ENCODE peak calls at places on chromosomes 12 and 14, in four cellular contexts. One of them, this sample, is unnamed.

GRCh38 chr14:102205560-102205959 is 65.9 kb downstream of the WDR20 start:
- DNase-seq in cardiac fibroblast: no peak
- DNase-seq in astrocyte of the cerebellum: no peak
- DNase-seq in CD8-positive, alpha-beta T cell: no peak
- DNase-seq in this sample: no peak

GRCh38 chr12:74846116-74846515 is 308.5 kb downstream of the ATXN7L3B start:
- DNase-seq in cardiac fibroblast: no peak
- DNase-seq in astrocyte of the cerebellum: no peak
- DNase-seq in CD8-positive, alpha-beta T cell: no peak
- DNase-seq in this sample: no peak

GRCh38 chr12:24679135-24679534 is 269.8 kb downstream of the BCAT1 start:
- DNase-seq in cardiac fibroblast: peak; percentile 69
- DNase-seq in astrocyte of the cerebellum: no peak
- DNase-seq in CD8-positive, alpha-beta T cell: no peak
- DNase-seq in this sample: no peak

GRCh38 chr14:80223696-80224465 is 12.6 kb upstream of the DIO2 start:
- DNase-seq in cardiac fibroblast: peak; percentile 2
- DNase-seq in astrocyte of the cerebellum: no peak
- DNase-seq in CD8-positive, alpha-beta T cell: no peak
- DNase-seq in this sample: no peak

GRCh38 chr12:26126340-26127284 is 1.8 kb upstream of the BHLHE41 start:
- DNase-seq in cardiac fibroblast: peak; percentile 80
- DNase-seq in astrocyte of the cerebellum: no peak
- DNase-seq in CD8-positive, alpha-beta T cell: no peak
- DNase-seq in this sample: no peak

GRCh38 chr14:103923863-103924262 is 4.4 kb upstream of the TDRD9 start:
- DNase-seq in cardiac fibroblast: peak; percentile 16
- DNase-seq in astrocyte of the cerebellum: no peak
- DNase-seq in CD8-positive, alpha-beta T cell: no peak
- DNase-seq in this sample: no peak

GRCh38 chr14:23359722-23360447 is 5.1 kb downstream of the EFS start:
- DNase-seq in cardiac fibroblast: no peak
- DNase-seq in astrocyte of the cerebellum: no peak
- DNase-seq in CD8-positive, alpha-beta T cell: no peak
- DNase-seq in this sample: no peak

GRCh38 chr12:67034110-67034879 is 234.9 kb upstream of the CAND1 start:
- DNase-seq in cardiac fibroblast: no peak
- DNase-seq in astrocyte of the cerebellum: peak; percentile 47
- DNase-seq in CD8-positive, alpha-beta T cell: no peak
- DNase-seq in this sample: no peak

GRCh38 chr14:94780536-94781404 is 10.9 kb upstream of the GSC start:
- DNase-seq in cardiac fibroblast: no peak
- DNase-seq in astrocyte of the cerebellum: no peak
- DNase-seq in CD8-positive, alpha-beta T cell: no peak
- DNase-seq in this sample: no peak

GRCh38 chr12:118271770-118272417 is 100.8 kb downstream of the TAOK3 start:
- DNase-seq in cardiac fibroblast: no peak
- DNase-seq in astrocyte of the cerebellum: no peak
- DNase-seq in CD8-positive, alpha-beta T cell: no peak
- DNase-seq in this sample: no peak

GRCh38 chr12:111635524-111635923 is 36.4 kb upstream of the ATXN2 start:
- DNase-seq in cardiac fibroblast: peak; percentile 29
- DNase-seq in astrocyte of the cerebellum: no peak
- DNase-seq in CD8-positive, alpha-beta T cell: no peak
- DNase-seq in this sample: no peak

GRCh38 chr12:79548525-79548924 is 142.2 kb downstream of the PAWR start:
- DNase-seq in cardiac fibroblast: no peak
- DNase-seq in astrocyte of the cerebellum: no peak
- DNase-seq in CD8-positive, alpha-beta T cell: no peak
- DNase-seq in this sample: no peak

GRCh38 chr12:1980282-1980681 is 24.0 kb downstream of the DCP1B start:
- DNase-seq in cardiac fibroblast: no peak
- DNase-seq in astrocyte of the cerebellum: no peak
- DNase-seq in CD8-positive, alpha-beta T cell: no peak
- DNase-seq in this sample: no peak

GRCh38 chr14:25484194-25484593 is 434.2 kb upstream of the STXBP6 start:
- DNase-seq in cardiac fibroblast: no peak
- DNase-seq in astrocyte of the cerebellum: no peak
- DNase-seq in CD8-positive, alpha-beta T cell: no peak
- DNase-seq in this sample: no peak

GRCh38 chr12:132477009-132477702 is 12.8 kb upstream of the FBRSL1 start:
- DNase-seq in cardiac fibroblast: no peak
- DNase-seq in astrocyte of the cerebellum: no peak
- DNase-seq in CD8-positive, alpha-beta T cell: no peak
- DNase-seq in this sample: no peak

GRCh38 chr14:42023452-42023851 is 416.8 kb downstream of the LRFN5 start:
- DNase-seq in cardiac fibroblast: no peak
- DNase-seq in astrocyte of the cerebellum: no peak
- DNase-seq in CD8-positive, alpha-beta T cell: no peak
- DNase-seq in this sample: no peak

GRCh38 chr14:101017806-101018560 is 114.5 kb upstream of the RTL1 start:
- DNase-seq in cardiac fibroblast: no peak
- DNase-seq in astrocyte of the cerebellum: no peak
- DNase-seq in CD8-positive, alpha-beta T cell: no peak
- DNase-seq in this sample: no peak

GRCh38 chr12:57112492-57113294 is 1.5 kb upstream of the STAT6 start:
- DNase-seq in cardiac fibroblast: no peak
- DNase-seq in astrocyte of the cerebellum: no peak
- DNase-seq in CD8-positive, alpha-beta T cell: no peak
- DNase-seq in this sample: no peak

GRCh38 chr14:83706555-83706954 is 1823.4 kb upstream of the FLRT2 start:
- DNase-seq in cardiac fibroblast: no peak
- DNase-seq in astrocyte of the cerebellum: no peak
- DNase-seq in CD8-positive, alpha-beta T cell: no peak
- DNase-seq in this sample: no peak

GRCh38 chr12:40970320-40970907 is 217.7 kb upstream of the PDZRN4 start:
- DNase-seq in cardiac fibroblast: no peak
- DNase-seq in astrocyte of the cerebellum: no peak
- DNase-seq in CD8-positive, alpha-beta T cell: no peak
- DNase-seq in this sample: no peak

GRCh38 chr12:92621312-92621711 is 81.5 kb upstream of the PLEKHG7 start:
- DNase-seq in cardiac fibroblast: no peak
- DNase-seq in astrocyte of the cerebellum: no peak
- DNase-seq in CD8-positive, alpha-beta T cell: no peak
- DNase-seq in this sample: no peak

GRCh38 chr12:57545809-57546437 is 1.1 kb downstream of the DCTN2 start:
- DNase-seq in cardiac fibroblast: no peak
- DNase-seq in astrocyte of the cerebellum: no peak
- DNase-seq in CD8-positive, alpha-beta T cell: no peak
- DNase-seq in this sample: no peak

GRCh38 chr12:64806593-64806992 is 17.9 kb upstream of the TBC1D30 start:
- DNase-seq in cardiac fibroblast: peak; percentile 37
- DNase-seq in astrocyte of the cerebellum: peak; percentile 6
- DNase-seq in CD8-positive, alpha-beta T cell: no peak
- DNase-seq in this sample: no peak

GRCh38 chr12:14982562-14982961 is 9.7 kb downstream of the PDE6H start:
- DNase-seq in cardiac fibroblast: peak; percentile 40
- DNase-seq in astrocyte of the cerebellum: no peak
- DNase-seq in CD8-positive, alpha-beta T cell: no peak
- DNase-seq in this sample: no peak

GRCh38 chr12:94260717-94261116 is 112.3 kb downstream of the PLXNC1 start:
- DNase-seq in cardiac fibroblast: no peak
- DNase-seq in astrocyte of the cerebellum: no peak
- DNase-seq in CD8-positive, alpha-beta T cell: no peak
- DNase-seq in this sample: no peak

GRCh38 chr12:94261781-94262180 is 113.4 kb downstream of the PLXNC1 start:
- DNase-seq in cardiac fibroblast: no peak
- DNase-seq in astrocyte of the cerebellum: no peak
- DNase-seq in CD8-positive, alpha-beta T cell: no peak
- DNase-seq in this sample: no peak

GRCh38 chr12:94260017-94260416 is 111.6 kb downstream of the PLXNC1 start:
- DNase-seq in cardiac fibroblast: no peak
- DNase-seq in astrocyte of the cerebellum: no peak
- DNase-seq in CD8-positive, alpha-beta T cell: no peak
- DNase-seq in this sample: no peak

GRCh38 chr12:94262228-94263010 is 114.0 kb downstream of the PLXNC1 start:
- DNase-seq in cardiac fibroblast: peak; percentile 99
- DNase-seq in astrocyte of the cerebellum: peak; percentile 72
- DNase-seq in CD8-positive, alpha-beta T cell: peak; percentile 83
- DNase-seq in this sample: peak; percentile 71

GRCh38 chr12:94261119-94261518 is 112.7 kb downstream of the PLXNC1 start:
- DNase-seq in cardiac fibroblast: no peak
- DNase-seq in astrocyte of the cerebellum: no peak
- DNase-seq in CD8-positive, alpha-beta T cell: no peak
- DNase-seq in this sample: no peak
- TF ChIP-seq CTCF in cardiac fibroblast: no peak
- TF ChIP-seq CTCF in astrocyte of the cerebellum: no peak
- TF ChIP-seq CTCF in CD8-positive, alpha-beta T cell: no peak
- TF ChIP-seq CTCF in this sample: no peak

DNA sequence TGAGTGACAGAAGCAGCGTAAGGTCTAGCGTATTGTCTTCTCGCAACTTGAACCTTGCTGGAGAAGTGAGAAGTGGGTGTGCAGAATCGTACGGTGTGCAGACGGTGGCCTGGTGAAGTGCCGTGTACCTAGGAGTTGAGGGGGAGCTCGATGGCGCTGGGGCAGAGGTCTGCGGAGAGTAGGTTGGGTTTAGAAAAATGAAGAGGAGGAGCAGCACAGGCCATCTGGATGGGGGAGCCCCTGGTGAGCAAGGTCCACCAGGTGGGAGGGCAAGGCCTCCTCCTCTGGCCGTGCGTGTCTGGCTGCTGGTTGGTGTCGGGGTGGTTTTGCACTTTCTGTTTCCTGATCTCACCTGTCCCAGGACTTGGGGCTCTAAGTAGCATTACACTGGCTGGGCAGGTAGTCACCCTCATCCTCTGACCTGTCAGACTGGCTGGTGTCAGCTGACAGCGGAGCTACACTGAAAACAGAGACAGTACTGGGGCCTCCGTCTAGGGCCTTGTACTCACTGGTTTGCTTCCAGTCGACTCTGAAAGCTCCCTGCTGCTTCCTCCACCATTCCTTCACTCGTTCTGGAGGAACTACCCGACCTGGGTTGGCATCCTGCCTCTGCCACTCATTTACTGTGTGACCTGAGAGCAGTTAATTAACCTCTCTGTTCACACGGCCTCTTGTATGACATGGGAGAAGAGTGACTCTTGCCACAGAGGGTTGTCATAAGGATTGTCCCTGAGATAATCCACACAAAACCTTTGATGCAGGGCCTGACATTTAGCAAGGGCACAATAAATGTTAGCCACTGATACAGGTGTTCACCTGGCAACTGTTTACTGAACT is 228.3 kb downstream of the SLC41A2 start:
- DNase-seq in cardiac fibroblast: no peak
- DNase-seq in astrocyte of the cerebellum: no peak
- DNase-seq in CD8-positive, alpha-beta T cell: no peak
- DNase-seq in this sample: no peak
- H3K4me3 ChIP-seq in cardiac fibroblast: no peak overlapping the region
- H3K4me3 ChIP-seq in astrocyte of the cerebellum: no peak overlapping the region
- H3K4me3 ChIP-seq in CD8-positive, alpha-beta T cell: no peak overlapping the region
- H3K4me3 ChIP-seq in this sample: no peak overlapping the region

GRCh38 chr12:55446334-55446733 is 2.5 kb downstream of the OR6C2 start:
- DNase-seq in cardiac fibroblast: no peak
- DNase-seq in astrocyte of the cerebellum: no peak
- DNase-seq in CD8-positive, alpha-beta T cell: no peak
- DNase-seq in this sample: no peak
- TF ChIP-seq CTCF in cardiac fibroblast: no peak
- TF ChIP-seq CTCF in astrocyte of the cerebellum: no peak
- TF ChIP-seq CTCF in CD8-positive, alpha-beta T cell: no peak
- TF ChIP-seq CTCF in this sample: no peak

DNA sequence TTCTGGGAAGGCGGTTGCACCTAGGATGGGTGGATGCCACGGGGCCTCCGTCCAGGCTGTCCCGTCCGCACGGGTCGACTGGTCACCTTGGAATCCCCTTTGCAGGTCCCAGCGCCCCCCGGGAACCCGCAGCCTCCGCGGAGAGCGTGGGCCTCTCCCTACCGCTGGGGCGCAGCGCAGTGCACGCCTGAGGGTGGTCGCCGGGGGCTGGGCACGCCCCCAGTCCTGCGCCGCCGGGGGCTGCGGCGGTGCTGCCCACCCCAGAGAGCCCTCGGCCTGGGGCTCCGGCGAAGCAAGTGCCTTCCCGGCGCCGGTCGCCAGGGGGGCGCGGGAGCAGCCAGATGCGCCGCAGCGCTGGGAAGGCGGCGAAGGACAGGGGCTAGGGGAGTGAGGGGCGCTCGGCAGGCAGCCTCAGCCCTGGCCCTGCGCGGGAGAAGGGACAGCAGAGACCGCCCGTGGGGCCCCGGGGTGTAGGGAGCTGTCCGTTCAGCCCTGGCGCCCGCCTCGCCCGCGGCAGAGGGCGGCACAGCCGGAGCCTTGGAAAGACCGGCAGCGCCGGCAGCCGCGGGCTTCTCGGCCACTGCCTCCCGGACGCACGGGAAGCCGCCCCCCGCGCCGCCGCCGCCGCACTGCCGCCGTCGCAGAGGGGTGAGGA is 527 bp downstream of the ZDHHC22 start:
- DNase-seq in cardiac fibroblast: peak; percentile 20
- DNase-seq in astrocyte of the cerebellum: no peak
- DNase-seq in CD8-positive, alpha-beta T cell: no peak
- DNase-seq in this sample: no peak
- H3K4me3 ChIP-seq in cardiac fibroblast: peak overlapping the region; percentile 6
- H3K4me3 ChIP-seq in astrocyte of the cerebellum: peak overlapping the region; percentile 31
- H3K4me3 ChIP-seq in CD8-positive, alpha-beta T cell: no peak overlapping the region
- H3K4me3 ChIP-seq in this sample: no peak overlapping the region

GRCh38 chr12:120738252-120739030 is 12.8 kb downstream of the ACADS start:
- DNase-seq in cardiac fibroblast: no peak
- DNase-seq in astrocyte of the cerebellum: no peak
- DNase-seq in CD8-positive, alpha-beta T cell: no peak
- DNase-seq in this sample: no peak
- TF ChIP-seq CTCF in cardiac fibroblast: no peak
- TF ChIP-seq CTCF in astrocyte of the cerebellum: no peak
- TF ChIP-seq CTCF in CD8-positive, alpha-beta T cell: no peak
- TF ChIP-seq CTCF in this sample: no peak

GRCh38 chr12:123895477-123895876 is 77.2 kb downstream of the CCDC92 start:
- DNase-seq in cardiac fibroblast: no peak
- DNase-seq in astrocyte of the cerebellum: no peak
- DNase-seq in CD8-positive, alpha-beta T cell: no peak
- DNase-seq in this sample: no peak
- H3K4me3 ChIP-seq in cardiac fibroblast: no peak overlapping the region
- H3K4me3 ChIP-seq in astrocyte of the cerebellum: no peak overlapping the region
- H3K4me3 ChIP-seq in CD8-positive, alpha-beta T cell: no peak overlapping the region
- H3K4me3 ChIP-seq in this sample: no peak overlapping the region